ENCODE peak calls at places on chromosomes 6 and 20, in six cellular contexts. X, D, R, B, K and C are unnamed samples.

GRCh38 chr6:166996406-166996805 is 2.8 kb upstream of the CEP43 start:
- DNase-seq in X (peak), D (peak), R (peak), B (no peak), K (peak), C (no peak)

GRCh38 chr20:11130554-11131166 is 456.9 kb upstream of the JAG1 start:
- DNase-seq in X (no peak), D (no peak), R (no peak), B (no peak), K (no peak), C (peak)

GRCh38 chr6:164692772-164693171 is 616.6 kb downstream of the C6orf118 start:
- DNase-seq in X (no peak), D (no peak), R (no peak), B (no peak), K (no peak), C (no peak)

GRCh38 chr6:26299286-26300042 is 65.5 kb upstream of the BTN3A2 start:
- DNase-seq in X (no peak), D (no peak), R (no peak), B (no peak), K (no peak), C (no peak)

GRCh38 chr6:166008441-166009369 is 158.9 kb downstream of the TBXT start:
- DNase-seq in X (no peak), D (peak), R (peak), B (no peak), K (no peak), C (no peak)

GRCh38 chr20:58237318-58238182 is 9.1 kb upstream of the ANKRD60 start:
- DNase-seq in X (no peak), D (peak), R (peak), B (no peak), K (peak), C (no peak)

GRCh38 chr6:129679758-129680157 is 30.2 kb downstream of the ARHGAP18 start:
- DNase-seq in X (no peak), D (peak), R (no peak), B (peak), K (no peak), C (no peak)

GRCh38 chr20:58019027-58019849 is 209.2 kb downstream of the ANKRD60 start:
- DNase-seq in X (peak), D (peak), R (no peak), B (no peak), K (peak), C (no peak)

GRCh38 chr6:167996424-167997199 is 859 bp upstream of the KIF25 start:
- DNase-seq in X (no peak), D (no peak), R (no peak), B (no peak), K (no peak), C (no peak)

GRCh38 chr6:106300944-106301343 is 24.6 kb downstream of the ATG5 start:
- DNase-seq in X (no peak), D (peak), R (peak), B (peak), K (peak), C (peak)
- TF ChIP-seq CTCF in X (peak), D (peak), R (peak), B (peak), K (peak), C (peak)

DNA sequence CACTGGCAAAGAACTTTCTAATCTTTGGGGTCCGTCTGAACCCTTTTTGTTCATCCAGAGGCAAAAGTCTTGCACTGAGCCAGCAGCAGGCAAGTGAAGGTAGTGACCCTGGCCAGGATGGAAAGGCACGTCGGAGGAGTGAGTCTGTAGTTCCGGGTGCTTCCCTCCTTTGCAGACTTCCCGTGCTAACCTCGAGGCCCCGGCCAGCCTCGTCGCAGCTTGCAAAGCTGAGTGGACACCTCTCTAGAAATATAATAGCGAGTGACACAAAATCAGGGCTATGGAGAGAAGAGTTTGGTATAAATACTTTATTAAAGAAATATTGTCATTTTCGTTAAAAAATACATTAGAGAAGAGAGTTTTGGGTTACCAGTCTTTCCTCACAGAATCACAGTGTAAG is 9.9 kb downstream of the PSMG4 start:
- DNase-seq in X (no peak), D (no peak), R (no peak), B (no peak), K (no peak), C (no peak)
- TF ChIP-seq CTCF in X (no peak), D (no peak), R (no peak), B (no peak), K (no peak), C (no peak)

DNA sequence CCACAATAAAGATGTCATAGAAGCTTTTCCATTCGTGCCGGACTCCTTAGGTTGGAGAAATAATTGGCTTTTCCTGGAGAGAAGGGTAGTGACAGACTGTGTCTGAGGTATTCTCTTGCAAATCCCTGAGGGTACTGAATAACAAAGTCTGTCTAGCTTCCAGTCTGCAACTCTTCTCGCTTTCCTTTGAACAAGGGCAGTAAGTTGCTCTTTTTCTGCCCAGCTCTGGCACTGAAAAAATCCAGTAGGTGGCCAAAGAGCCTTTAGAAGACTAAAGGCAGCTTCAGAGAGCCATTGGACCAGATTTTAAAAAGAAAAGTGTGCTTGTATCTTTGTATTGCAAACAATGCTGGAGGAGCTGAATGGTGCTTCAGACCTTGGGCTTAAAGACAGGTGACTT is 20.7 kb upstream of the RREB1 start:
- DNase-seq in X (no peak), D (peak), R (peak), B (peak), K (no peak), C (no peak)
- TF ChIP-seq CTCF in X (no peak), D (peak), R (peak), B (peak), K (peak), C (no peak)

GRCh38 chr6:84048588-84048987 is 15.0 kb downstream of the MRAP2 start:
- DNase-seq in X (no peak), D (no peak), R (no peak), B (no peak), K (no peak), C (no peak)

GRCh38 chr6:84052883-84053241 is 19.3 kb downstream of the MRAP2 start:
- DNase-seq in X (no peak), D (no peak), R (no peak), B (no peak), K (no peak), C (no peak)

GRCh38 chr6:84055646-84056045 is 22.1 kb downstream of the MRAP2 start:
- DNase-seq in X (no peak), D (no peak), R (no peak), B (no peak), K (no peak), C (no peak)

GRCh38 chr6:84050408-84050807 is 16.8 kb downstream of the MRAP2 start:
- DNase-seq in X (no peak), D (no peak), R (no peak), B (no peak), K (no peak), C (no peak)

GRCh38 chr6:84052204-84052882 is 18.8 kb downstream of the MRAP2 start:
- DNase-seq in X (no peak), D (peak), R (peak), B (peak), K (peak), C (no peak)
- TF ChIP-seq CTCF in X (no peak), D (peak), R (no peak), B (peak), K (peak), C (no peak)

DNA sequence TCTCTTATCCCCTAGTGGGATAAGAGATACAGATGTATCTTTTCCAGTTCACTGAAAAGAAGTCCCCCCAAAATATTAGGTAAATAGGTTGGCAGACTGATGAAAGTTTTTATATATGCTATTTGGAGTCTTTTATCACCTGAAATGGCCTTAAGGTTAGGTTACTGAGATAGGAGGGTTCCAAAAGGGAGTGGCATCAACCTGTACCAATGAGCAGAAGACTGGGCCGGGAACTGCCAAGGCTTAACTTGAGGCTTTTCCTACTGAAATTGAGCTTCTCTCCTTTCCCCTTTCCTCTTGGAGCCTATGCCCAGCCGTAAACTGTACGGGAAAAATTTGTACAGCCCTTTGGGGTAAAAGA is 42.0 kb downstream of the EIF2S2 start:
- DNase-seq in X (no peak), D (no peak), R (no peak), B (no peak), K (no peak), C (no peak)
- TF ChIP-seq CTCF in X (no peak), D (no peak), R (no peak), B (no peak), K (no peak), C (no peak)

DNA sequence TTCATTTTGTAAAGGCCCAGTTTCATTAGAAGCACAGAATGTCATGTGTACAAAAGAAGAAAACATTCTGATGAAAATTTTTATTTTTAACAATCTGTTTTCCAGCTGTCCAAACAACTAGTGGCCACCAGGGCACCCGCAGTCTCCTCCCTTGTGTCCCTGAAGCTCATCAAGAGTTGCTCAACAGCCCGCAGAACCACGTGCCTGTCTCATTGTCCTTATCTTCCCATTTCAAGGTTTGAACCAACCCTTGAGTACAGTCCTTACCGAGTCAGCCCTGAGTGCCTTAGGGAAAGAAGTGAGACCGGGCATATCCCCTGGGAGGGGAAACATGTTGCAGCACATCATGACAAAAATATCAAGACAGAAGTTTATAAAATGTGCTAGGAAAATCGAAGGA is 15.9 kb upstream of the ZNF133 start:
- DNase-seq in X (no peak), D (peak), R (peak), B (no peak), K (no peak), C (no peak)
- TF ChIP-seq CTCF in X (no peak), D (peak), R (peak), B (peak), K (no peak), C (no peak)

GRCh38 chr20:6384956-6385355 is 262.1 kb upstream of the FERMT1 start:
- DNase-seq in X (no peak), D (no peak), R (no peak), B (no peak), K (no peak), C (no peak)

GRCh38 chr20:6384368-6384767 is 261.5 kb upstream of the FERMT1 start:
- DNase-seq in X (no peak), D (no peak), R (no peak), B (no peak), K (no peak), C (no peak)

DNA sequence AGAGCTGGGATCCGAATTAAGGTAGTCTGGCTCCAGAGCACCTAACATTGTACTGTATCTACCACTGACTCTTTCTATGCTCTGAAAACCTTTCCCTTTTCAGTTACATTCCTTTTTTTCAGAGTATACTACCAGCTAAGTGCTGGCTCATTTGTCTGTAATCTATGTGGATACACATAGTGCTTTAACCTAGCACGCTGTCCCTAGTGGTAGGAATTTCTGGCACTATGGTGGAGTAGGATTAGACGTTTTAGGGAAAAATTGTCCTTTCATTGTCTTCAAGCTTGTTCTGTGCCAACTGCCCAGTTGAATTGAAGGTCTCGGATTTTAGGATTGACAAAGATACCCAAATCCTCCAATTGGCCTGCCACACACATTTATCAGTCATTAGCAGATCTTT is 259.1 kb upstream of the FERMT1 start:
- DNase-seq in X (no peak), D (no peak), R (peak), B (peak), K (no peak), C (no peak)
- TF ChIP-seq CTCF in X (peak), D (peak), R (peak), B (peak), K (peak), C (no peak)